ENCODE peak calls at places on chromosomes 7 and 10, in ten cellular contexts. One of them, this sample, is unnamed.

GRCh38 chr10:132449826-132450211 is 52.8 kb downstream of the PWWP2B start:
- DNase-seq in transverse colon: no peak
- DNase-seq in AG04450: no peak
- DNase-seq in AG20443: no peak
- DNase-seq in nucleus accumbens: no peak
- DNase-seq in choroid plexus epithelial cell: no peak
- DNase-seq in stimulated activated CD4-positive, alpha-beta T cell treated with anti-CD3 and anti-CD28 coated beads, Interleukin-1b, Interleukin-23, amount 100 ng/mL, for 4 hours: no peak
- DNase-seq in EH: no peak
- DNase-seq in NCI-H1092: no peak
- DNase-seq in GM06990: no peak
- DNase-seq in this sample: no peak

GRCh38 chr7:7795736-7796135 is 77.3 kb upstream of the RPA3 start:
- DNase-seq in transverse colon: no peak
- DNase-seq in AG04450: no peak
- DNase-seq in AG20443: peak; percentile 18
- DNase-seq in nucleus accumbens: no peak
- DNase-seq in choroid plexus epithelial cell: peak; percentile 78
- DNase-seq in stimulated activated CD4-positive, alpha-beta T cell treated with anti-CD3 and anti-CD28 coated beads, Interleukin-1b, Interleukin-23, amount 100 ng/mL, for 4 hours: no peak
- DNase-seq in EH: peak; percentile 73
- DNase-seq in NCI-H1092: no peak
- DNase-seq in GM06990: no peak
- DNase-seq in this sample: no peak

GRCh38 chr7:149524399-149524798 is 26.8 kb upstream of the ZNF746 start:
- DNase-seq in transverse colon: no peak
- DNase-seq in AG04450: no peak
- DNase-seq in AG20443: no peak
- DNase-seq in nucleus accumbens: no peak
- DNase-seq in choroid plexus epithelial cell: no peak
- DNase-seq in stimulated activated CD4-positive, alpha-beta T cell treated with anti-CD3 and anti-CD28 coated beads, Interleukin-1b, Interleukin-23, amount 100 ng/mL, for 4 hours: no peak
- DNase-seq in EH: no peak
- DNase-seq in NCI-H1092: no peak
- DNase-seq in GM06990: no peak
- DNase-seq in this sample: no peak

GRCh38 chr7:10799475-10799874 is 174.2 kb upstream of the PHF14 start:
- DNase-seq in transverse colon: no peak
- DNase-seq in AG04450: no peak
- DNase-seq in AG20443: no peak
- DNase-seq in nucleus accumbens: no peak
- DNase-seq in choroid plexus epithelial cell: no peak
- DNase-seq in stimulated activated CD4-positive, alpha-beta T cell treated with anti-CD3 and anti-CD28 coated beads, Interleukin-1b, Interleukin-23, amount 100 ng/mL, for 4 hours: no peak
- DNase-seq in EH: no peak
- DNase-seq in NCI-H1092: no peak
- DNase-seq in GM06990: no peak
- DNase-seq in this sample: no peak

GRCh38 chr7:16345979-16346958 is 75.1 kb downstream of the CRPPA start:
- DNase-seq in transverse colon: no peak
- DNase-seq in AG04450: peak; percentile 16
- DNase-seq in AG20443: peak; percentile 60
- DNase-seq in nucleus accumbens: no peak
- DNase-seq in choroid plexus epithelial cell: peak; percentile 92
- DNase-seq in stimulated activated CD4-positive, alpha-beta T cell treated with anti-CD3 and anti-CD28 coated beads, Interleukin-1b, Interleukin-23, amount 100 ng/mL, for 4 hours: no peak
- DNase-seq in EH: peak; percentile 83
- DNase-seq in NCI-H1092: no peak
- DNase-seq in GM06990: no peak
- DNase-seq in this sample: no peak

GRCh38 chr7:90256778-90257177 is 11.8 kb downstream of the CFAP69 start:
- DNase-seq in transverse colon: no peak
- DNase-seq in AG04450: no peak
- DNase-seq in AG20443: peak; percentile 15
- DNase-seq in nucleus accumbens: no peak
- DNase-seq in choroid plexus epithelial cell: no peak
- DNase-seq in stimulated activated CD4-positive, alpha-beta T cell treated with anti-CD3 and anti-CD28 coated beads, Interleukin-1b, Interleukin-23, amount 100 ng/mL, for 4 hours: no peak
- DNase-seq in EH: peak; percentile 6
- DNase-seq in NCI-H1092: no peak
- DNase-seq in GM06990: no peak
- DNase-seq in this sample: no peak

GRCh38 chr7:147653456-147653855 is 937.1 kb upstream of the C7orf33 start:
- DNase-seq in transverse colon: no peak
- DNase-seq in AG04450: no peak
- DNase-seq in AG20443: no peak
- DNase-seq in nucleus accumbens: no peak
- DNase-seq in choroid plexus epithelial cell: no peak
- DNase-seq in stimulated activated CD4-positive, alpha-beta T cell treated with anti-CD3 and anti-CD28 coated beads, Interleukin-1b, Interleukin-23, amount 100 ng/mL, for 4 hours: no peak
- DNase-seq in EH: no peak
- DNase-seq in NCI-H1092: no peak
- DNase-seq in GM06990: no peak
- DNase-seq in this sample: no peak

GRCh38 chr7:155717010-155717744 is 72.7 kb downstream of the RBM33 start:
- DNase-seq in transverse colon: no peak
- DNase-seq in AG04450: no peak
- DNase-seq in AG20443: no peak
- DNase-seq in nucleus accumbens: no peak
- DNase-seq in choroid plexus epithelial cell: no peak
- DNase-seq in stimulated activated CD4-positive, alpha-beta T cell treated with anti-CD3 and anti-CD28 coated beads, Interleukin-1b, Interleukin-23, amount 100 ng/mL, for 4 hours: no peak
- DNase-seq in EH: no peak
- DNase-seq in NCI-H1092: no peak
- DNase-seq in GM06990: no peak
- DNase-seq in this sample: no peak

GRCh38 chr10:100738055-100738827 is 7.1 kb upstream of the PAX2 start:
- DNase-seq in transverse colon: no peak
- DNase-seq in AG04450: no peak
- DNase-seq in AG20443: no peak
- DNase-seq in nucleus accumbens: no peak
- DNase-seq in choroid plexus epithelial cell: no peak
- DNase-seq in stimulated activated CD4-positive, alpha-beta T cell treated with anti-CD3 and anti-CD28 coated beads, Interleukin-1b, Interleukin-23, amount 100 ng/mL, for 4 hours: no peak
- DNase-seq in EH: no peak
- DNase-seq in NCI-H1092: no peak
- DNase-seq in GM06990: no peak
- DNase-seq in this sample: no peak

GRCh38 chr10:32142646-32143045 is 86.4 kb upstream of the KIF5B start:
- DNase-seq in transverse colon: no peak
- DNase-seq in AG04450: no peak
- DNase-seq in AG20443: no peak
- DNase-seq in nucleus accumbens: no peak
- DNase-seq in choroid plexus epithelial cell: no peak
- DNase-seq in stimulated activated CD4-positive, alpha-beta T cell treated with anti-CD3 and anti-CD28 coated beads, Interleukin-1b, Interleukin-23, amount 100 ng/mL, for 4 hours: no peak
- DNase-seq in EH: peak; percentile 70
- DNase-seq in NCI-H1092: no peak
- DNase-seq in GM06990: no peak
- DNase-seq in this sample: no peak

GRCh38 chr7:121084748-121085336 is 96.3 kb downstream of the CPED1 start:
- DNase-seq in transverse colon: no peak
- DNase-seq in AG04450: peak; percentile 90
- DNase-seq in AG20443: peak; percentile 72
- DNase-seq in nucleus accumbens: no peak
- DNase-seq in choroid plexus epithelial cell: peak; percentile 94
- DNase-seq in stimulated activated CD4-positive, alpha-beta T cell treated with anti-CD3 and anti-CD28 coated beads, Interleukin-1b, Interleukin-23, amount 100 ng/mL, for 4 hours: no peak
- DNase-seq in EH: peak; percentile 96
- DNase-seq in NCI-H1092: no peak
- DNase-seq in GM06990: no peak
- DNase-seq in this sample: no peak

GRCh38 chr10:102835007-102835482 is 2.2 kb downstream of the CYP17A1 start:
- DNase-seq in transverse colon: peak; percentile 78
- DNase-seq in AG04450: peak; percentile 59
- DNase-seq in AG20443: peak; percentile 87
- DNase-seq in nucleus accumbens: peak; percentile 64
- DNase-seq in choroid plexus epithelial cell: peak; percentile 83
- DNase-seq in stimulated activated CD4-positive, alpha-beta T cell treated with anti-CD3 and anti-CD28 coated beads, Interleukin-1b, Interleukin-23, amount 100 ng/mL, for 4 hours: peak; percentile 56
- DNase-seq in EH: peak; percentile 81
- DNase-seq in NCI-H1092: peak; percentile 51
- DNase-seq in GM06990: peak; percentile 37
- DNase-seq in this sample: peak; percentile 69

This sample was measured in NCI-H1436.